ENCODE peak calls at places on chromosomes 2 and 18, in ten cellular contexts. L is cardiac muscle cell; U is NCI-H2081; D is stimulated activated CD8-positive, alpha-beta memory T cell treated with anti-CD3 and anti-CD28 coated beads, Interleukin-4, amount 100 ng/mL, for 4 hours; B is neuronal stem cell; Q is nephron progenitor cell; K is CD4-positive, alpha-beta T cell; C is HCEC 1CT; J is MV-4-11; E is stimulated activated CD4-positive, alpha-beta T cell treated with anti-CD3 and anti-CD28 coated beads, Interleukin-15, amount 100 ng/mL, for 24 hours. X is an unnamed sample.

GRCh38 chr2:236369606-236370005 is 105.4 kb upstream of the ASB18 start:
- DNase-seq in L (no peak), U (no peak), D (no peak), B (no peak), Q (no peak), K (no peak), C (no peak), J (no peak), E (no peak), X (no peak)

GRCh38 chr2:17729880-17730279 is 23.7 kb downstream of the SMC6 start:
- DNase-seq in L (no peak), U (no peak), D (no peak), B (no peak), Q (no peak), K (no peak), C (no peak), J (no peak), E (no peak), X (no peak)

GRCh38 chr2:232473467-232473890 is 14.2 kb downstream of the ECEL1 start:
- DNase-seq in L (peak), U (peak), D (no peak), B (no peak), Q (no peak), K (no peak), C (no peak), J (no peak), E (no peak), X (no peak)

GRCh38 chr18:49243391-49243790 is 217.1 kb downstream of the DYM start:
- DNase-seq in L (no peak), U (no peak), D (no peak), B (no peak), Q (no peak), K (no peak), C (no peak), J (no peak), E (no peak), X (no peak)

GRCh38 chr2:39693275-39693674 is 27.6 kb downstream of the TMEM178A start:
- DNase-seq in L (no peak), U (no peak), D (no peak), B (no peak), Q (peak), K (no peak), C (no peak), J (no peak), E (no peak), X (no peak)

GRCh38 chr2:56372071-56372656 is 188.4 kb downstream of the CCDC85A start:
- DNase-seq in L (no peak), U (no peak), D (no peak), B (no peak), Q (no peak), K (no peak), C (no peak), J (no peak), E (no peak), X (no peak)

GRCh38 chr2:105328281-105329196 is 996 bp downstream of the TGFBRAP1 start:
- DNase-seq in L (no peak), U (peak), D (no peak), B (no peak), Q (no peak), K (no peak), C (peak), J (no peak), E (peak), X (peak)

GRCh38 chr2:65604246-65604645 is 171.8 kb upstream of the SPRED2 start:
- DNase-seq in L (no peak), U (no peak), D (no peak), B (no peak), Q (no peak), K (no peak), C (peak), J (no peak), E (no peak), X (no peak)

GRCh38 chr2:221533299-221533698 is 38.8 kb downstream of the EPHA4 start:
- DNase-seq in L (no peak), U (peak), D (no peak), B (no peak), Q (no peak), K (no peak), C (no peak), J (no peak), E (no peak), X (no peak)

GRCh38 chr2:85834456-85834855 is 54.3 kb downstream of the ST3GAL5 start:
- DNase-seq in L (no peak), U (no peak), D (no peak), B (no peak), Q (no peak), K (no peak), C (no peak), J (no peak), E (no peak), X (no peak)

GRCh38 chr2:190911813-190912212 is 31.2 kb downstream of the GLS start:
- DNase-seq in L (no peak), U (no peak), D (no peak), B (no peak), Q (no peak), K (no peak), C (peak), J (no peak), E (no peak), X (peak)

GRCh38 chr18:8337216-8337615 is 272.0 kb upstream of the RAB12 start:
- DNase-seq in L (no peak), U (no peak), D (no peak), B (no peak), Q (no peak), K (no peak), C (no peak), J (no peak), E (no peak), X (no peak)

GRCh38 chr2:196170681-196171247 is 614 bp downstream of the STK17B start:
- DNase-seq in L (peak), U (no peak), D (no peak), B (peak), Q (no peak), K (peak), C (peak), J (no peak), E (no peak), X (peak)

GRCh38 chr18:22680968-22681367 is 252.2 kb upstream of the RBBP8 start:
- DNase-seq in L (no peak), U (no peak), D (no peak), B (no peak), Q (no peak), K (no peak), C (no peak), J (no peak), E (no peak), X (no peak)

GRCh38 chr2:127619901-127620705 is 25.9 kb upstream of the GPR17 start:
- DNase-seq in L (no peak), U (no peak), D (no peak), B (no peak), Q (no peak), K (no peak), C (no peak), J (no peak), E (no peak), X (no peak)

GRCh38 chr2:216742411-216742810 is 47.1 kb upstream of the IGFBP5 start:
- DNase-seq in L (no peak), U (no peak), D (no peak), B (no peak), Q (no peak), K (no peak), C (no peak), J (peak), E (no peak), X (no peak)

GRCh38 chr2:104849618-104850097 is 4.3 kb upstream of the POU3F3 start:
- DNase-seq in L (peak), U (peak), D (peak), B (no peak), Q (peak), K (peak), C (peak), J (peak), E (peak), X (peak)

GRCh38 chr2:161124186-161124585 is 36.0 kb upstream of the TANK start:
- DNase-seq in L (no peak), U (no peak), D (no peak), B (no peak), Q (no peak), K (no peak), C (no peak), J (no peak), E (no peak), X (no peak)

GRCh38 chr2:101638156-101638809 is 59.2 kb upstream of the MAP4K4 start:
- DNase-seq in L (no peak), U (no peak), D (no peak), B (no peak), Q (no peak), K (no peak), C (no peak), J (no peak), E (no peak), X (no peak)

GRCh38 chr18:75544051-75544481 is 116.6 kb upstream of the SMIM21 start:
- DNase-seq in L (no peak), U (no peak), D (no peak), B (no peak), Q (no peak), K (no peak), C (no peak), J (no peak), E (no peak), X (no peak)

GRCh38 chr2:241774419-241775222 is 2.0 kb upstream of the GAL3ST2 start:
- DNase-seq in L (no peak), U (peak), D (no peak), B (no peak), Q (no peak), K (no peak), C (peak), J (no peak), E (no peak), X (no peak)

GRCh38 chr2:16215892-16216554 is 275.7 kb downstream of the MYCN start:
- DNase-seq in L (no peak), U (no peak), D (no peak), B (no peak), Q (no peak), K (no peak), C (no peak), J (no peak), E (no peak), X (no peak)

GRCh38 chr2:223121317-223121716 is 69.3 kb downstream of the KCNE4 start:
- DNase-seq in L (no peak), U (no peak), D (no peak), B (no peak), Q (no peak), K (no peak), C (no peak), J (no peak), E (no peak), X (no peak)

GRCh38 chr2:70261501-70261900 is 3.6 kb downstream of the PCYOX1 start:
- DNase-seq in L (peak), U (no peak), D (no peak), B (no peak), Q (no peak), K (no peak), C (no peak), J (peak), E (no peak), X (no peak)

GRCh38 chr2:26924731-26925099 is 45.7 kb upstream of the MAPRE3 start:
- DNase-seq in L (no peak), U (no peak), D (no peak), B (no peak), Q (no peak), K (no peak), C (no peak), J (no peak), E (no peak), X (no peak)

GRCh38 chr2:83369601-83370418 is 1089.3 kb downstream of the SUCLG1 start:
- DNase-seq in L (no peak), U (no peak), D (no peak), B (no peak), Q (no peak), K (no peak), C (no peak), J (no peak), E (no peak), X (no peak)

GRCh38 chr2:12657560-12657959 is 59.2 kb upstream of the TRIB2 start:
- DNase-seq in L (no peak), U (no peak), D (no peak), B (no peak), Q (no peak), K (no peak), C (no peak), J (no peak), E (no peak), X (no peak)

GRCh38 chr18:34222025-34222395 is 2.7 kb downstream of the NOL4 start:
- DNase-seq in L (peak), U (peak), D (no peak), B (no peak), Q (peak), K (no peak), C (no peak), J (no peak), E (no peak), X (no peak)

GRCh38 chr18:75133721-75134645 is 75.0 kb downstream of the PTGR3 start:
- DNase-seq in L (no peak), U (no peak), D (no peak), B (no peak), Q (no peak), K (no peak), C (no peak), J (no peak), E (no peak), X (no peak)

GRCh38 chr2:10302479-10303173 is at the start of gene HPCAL1:
- DNase-seq in L (peak), U (peak), D (peak), B (peak), Q (peak), K (peak), C (peak), J (peak), E (peak), X (peak)

GRCh38 chr2:1748741-1749488 is 4.6 kb upstream of the PXDN start:
- DNase-seq in L (no peak), U (no peak), D (no peak), B (no peak), Q (no peak), K (no peak), C (no peak), J (no peak), E (no peak), X (no peak)

GRCh38 chr2:231069379-231070054 is 12.8 kb downstream of the PSMD1 start:
- DNase-seq in L (peak), U (no peak), D (no peak), B (no peak), Q (no peak), K (no peak), C (peak), J (no peak), E (no peak), X (no peak)

GRCh38 chr18:69795785-69796184 is 151.9 kb downstream of the CD226 start:
- DNase-seq in L (no peak), U (no peak), D (no peak), B (peak), Q (no peak), K (no peak), C (no peak), J (no peak), E (no peak), X (no peak)

GRCh38 chr2:158414538-158414937 is 42.0 kb downstream of the CCDC148 start:
- DNase-seq in L (no peak), U (no peak), D (no peak), B (no peak), Q (no peak), K (no peak), C (peak), J (no peak), E (no peak), X (no peak)

GRCh38 chr2:47404356-47404755 is 1.4 kb downstream of the MSH2 start:
- DNase-seq in L (no peak), U (peak), D (no peak), B (no peak), Q (no peak), K (no peak), C (no peak), J (no peak), E (no peak), X (no peak)

GRCh38 chr2:149160701-149161217 is 122.3 kb downstream of the LYPD6B start:
- DNase-seq in L (peak), U (no peak), D (no peak), B (no peak), Q (peak), K (no peak), C (no peak), J (peak), E (peak), X (peak)

GRCh38 chr2:112182581-112183034 is 44.4 kb downstream of the FBLN7 start:
- DNase-seq in L (no peak), U (peak), D (no peak), B (no peak), Q (no peak), K (peak), C (no peak), J (no peak), E (peak), X (peak)

GRCh38 chr18:79406708-79407107 is 11.0 kb downstream of the NFATC1 start:
- DNase-seq in L (no peak), U (no peak), D (no peak), B (no peak), Q (no peak), K (no peak), C (no peak), J (no peak), E (no peak), X (no peak)

GRCh38 chr18:62526098-62527025 is 3.5 kb downstream of the ZCCHC2 start:
- DNase-seq in L (peak), U (peak), D (peak), B (peak), Q (peak), K (peak), C (peak), J (peak), E (peak), X (peak)